ENCODE peak calls at places on chromosomes 11 and 22, in five cellular contexts. One of them, this sample, is unnamed.
A peak's percentile ranks its signal among the peaks of the same experiment; 100 is the strongest.

GRCh38 chr22:49517721-49518120 is 310.0 kb downstream of the BRD1 start:
- DNase-seq in IMR-90: no peak
- DNase-seq in H9: peak; percentile 17
- DNase-seq in mesenchymal stem cell: no peak
- DNase-seq in H1: no peak
- DNase-seq in this sample: no peak

GRCh38 chr22:47163876-47164513 is 401.5 kb downstream of the TBC1D22A start:
- DNase-seq in mesenchymal stem cell: no peak
- DNase-seq in IMR-90: no peak
- DNase-seq in H1: no peak
- DNase-seq in H9: peak; percentile 26
- DNase-seq in this sample: no peak

GRCh38 chr11:125183641-125184040 is 19.1 kb downstream of the PKNOX2 start:
- DNase-seq in H1: no peak
- DNase-seq in IMR-90: no peak
- DNase-seq in H9: no peak
- DNase-seq in mesenchymal stem cell: no peak
- DNase-seq in this sample: no peak

GRCh38 chr11:14409891-14410290 is 50.9 kb upstream of the RRAS2 start:
- DNase-seq in IMR-90: no peak
- DNase-seq in mesenchymal stem cell: no peak
- DNase-seq in H9: no peak
- DNase-seq in H1: no peak
- DNase-seq in this sample: no peak

GRCh38 chr11:96339704-96340554 is 3.1 kb downstream of the MAML2 start:
- DNase-seq in H1: no peak
- DNase-seq in mesenchymal stem cell: peak; percentile 27
- DNase-seq in IMR-90: peak; percentile 59
- DNase-seq in H9: no peak
- DNase-seq in this sample: no peak

GRCh38 chr11:70703141-70704052 is 305.1 kb downstream of the CTTN start:
- DNase-seq in H9: peak; percentile 63
- DNase-seq in mesenchymal stem cell: no peak
- DNase-seq in IMR-90: no peak
- DNase-seq in H1: no peak
- DNase-seq in this sample: no peak

GRCh38 chr11:69529001-69529400 is 47.5 kb downstream of the LINC01488 start:
- DNase-seq in IMR-90: no peak
- DNase-seq in H9: no peak
- DNase-seq in H1: no peak
- DNase-seq in mesenchymal stem cell: no peak
- DNase-seq in this sample: no peak

GRCh38 chr11:78210000-78210608 is 21.4 kb downstream of the USP35 start:
- DNase-seq in mesenchymal stem cell: no peak
- DNase-seq in IMR-90: no peak
- DNase-seq in H1: no peak
- DNase-seq in H9: no peak
- DNase-seq in this sample: no peak

GRCh38 chr11:120182790-120183491 is 27.9 kb upstream of the OAF start:
- DNase-seq in IMR-90: no peak
- DNase-seq in mesenchymal stem cell: no peak
- DNase-seq in H1: peak; percentile 76
- DNase-seq in H9: peak; percentile 73
- DNase-seq in this sample: no peak

GRCh38 chr11:96088914-96089313 is 165.0 kb upstream of the MTMR2 start:
- DNase-seq in H1: no peak
- DNase-seq in IMR-90: no peak
- DNase-seq in mesenchymal stem cell: peak; percentile 48
- DNase-seq in H9: no peak
- DNase-seq in this sample: no peak

GRCh38 chr11:72703281-72704008 is 29.2 kb upstream of the PDE2A start:
- DNase-seq in H1: no peak
- DNase-seq in mesenchymal stem cell: peak; percentile 33
- DNase-seq in IMR-90: peak; percentile 63
- DNase-seq in H9: no peak
- DNase-seq in this sample: no peak

GRCh38 chr11:61129608-61130523 is 27.6 kb downstream of the CD5 start:
- DNase-seq in H1: peak; percentile 98
- DNase-seq in H9: peak; percentile 97
- DNase-seq in IMR-90: peak; percentile 93
- DNase-seq in mesenchymal stem cell: peak; percentile 97
- DNase-seq in this sample: peak; percentile 85

GRCh38 chr11:134515081-134515960 is 103.3 kb upstream of the B3GAT1 start:
- DNase-seq in mesenchymal stem cell: no peak
- DNase-seq in IMR-90: no peak
- DNase-seq in H1: no peak
- DNase-seq in H9: no peak
- DNase-seq in this sample: no peak

GRCh38 chr11:128599729-128600128 is 12.4 kb upstream of the ETS1 start:
- DNase-seq in H9: no peak
- DNase-seq in H1: no peak
- DNase-seq in IMR-90: peak; percentile 91
- DNase-seq in mesenchymal stem cell: peak; percentile 81
- DNase-seq in this sample: no peak

GRCh38 chr11:17560281-17561110 is 13.4 kb downstream of the OTOG start:
- DNase-seq in H1: no peak
- DNase-seq in H9: no peak
- DNase-seq in IMR-90: no peak
- DNase-seq in mesenchymal stem cell: no peak
- DNase-seq in this sample: no peak

GRCh38 chr11:112831969-112832368 is 129.3 kb upstream of the NCAM1 start:
- DNase-seq in H1: no peak
- DNase-seq in H9: no peak
- DNase-seq in mesenchymal stem cell: no peak
- DNase-seq in IMR-90: no peak
- DNase-seq in this sample: no peak

GRCh38 chr22:44543362-44543761 is 45.3 kb upstream of the RTL6 start:
- DNase-seq in H1: no peak
- DNase-seq in H9: no peak
- DNase-seq in mesenchymal stem cell: no peak
- DNase-seq in IMR-90: no peak
- DNase-seq in this sample: no peak

GRCh38 chr11:34564406-34564805 is 50.8 kb upstream of the ELF5 start:
- DNase-seq in mesenchymal stem cell: no peak
- DNase-seq in H9: peak; percentile 47
- DNase-seq in IMR-90: peak; percentile 9
- DNase-seq in H1: no peak
- DNase-seq in this sample: no peak

GRCh38 chr11:45332486-45332934 is 46.4 kb upstream of the SYT13 start:
- DNase-seq in mesenchymal stem cell: peak; percentile 61
- DNase-seq in H9: peak; percentile 51
- DNase-seq in H1: peak; percentile 68
- DNase-seq in IMR-90: peak; percentile 19
- DNase-seq in this sample: peak; percentile 51

GRCh38 chr11:13010737-13011342 is 1.7 kb downstream of the RASSF10 start:
- DNase-seq in mesenchymal stem cell: no peak
- DNase-seq in H1: no peak
- DNase-seq in IMR-90: no peak
- DNase-seq in H9: peak; percentile 65
- DNase-seq in this sample: peak; percentile 53

GRCh38 chr22:44108806-44109385 is 71.8 kb upstream of the PARVG start:
- DNase-seq in H9: no peak
- DNase-seq in IMR-90: no peak
- DNase-seq in mesenchymal stem cell: no peak
- DNase-seq in H1: no peak
- DNase-seq in this sample: no peak

GRCh38 chr22:31829505-31829904 is 75.7 kb downstream of the DEPDC5 start:
- DNase-seq in IMR-90: peak; percentile 97
- DNase-seq in H9: no peak
- DNase-seq in H1: no peak
- DNase-seq in mesenchymal stem cell: peak; percentile 94
- DNase-seq in this sample: no peak

GRCh38 chr11:36738292-36738861 is 140.3 kb upstream of the RAG2 start:
- DNase-seq in mesenchymal stem cell: no peak
- DNase-seq in H9: no peak
- DNase-seq in IMR-90: no peak
- DNase-seq in H1: no peak
- DNase-seq in this sample: no peak

GRCh38 chr11:126210871-126211235 is 597 bp downstream of the RPUSD4 start:
- DNase-seq in H9: no peak
- DNase-seq in IMR-90: no peak
- DNase-seq in H1: no peak
- DNase-seq in mesenchymal stem cell: no peak
- DNase-seq in this sample: no peak

GRCh38 chr11:1853376-1854131 is 670 bp downstream of the LSP1 start:
- DNase-seq in H1: no peak
- DNase-seq in IMR-90: no peak
- DNase-seq in mesenchymal stem cell: no peak
- DNase-seq in H9: no peak
- DNase-seq in this sample: no peak

GRCh38 chr22:29306830-29307657 is 594 bp downstream of the GAS2L1 start:
- DNase-seq in H1: no peak
- DNase-seq in H9: peak; percentile 80
- DNase-seq in IMR-90: peak; percentile 61
- DNase-seq in mesenchymal stem cell: peak; percentile 83
- DNase-seq in this sample: peak; percentile 83
- H2BK15ac ChIP-seq in H1: peak overlapping the region; percentile 88
- H2BK15ac ChIP-seq in H9: no peak overlapping the region
- H2BK15ac ChIP-seq in IMR-90: peak overlapping the region; percentile 9
- H2BK15ac ChIP-seq in mesenchymal stem cell: peak overlapping the region; percentile 90
- H2BK15ac ChIP-seq in this sample: peak overlapping the region; percentile 99

GRCh38 chr11:106467486-106467885 is 390.0 kb downstream of the AASDHPPT start:
- DNase-seq in H9: no peak
- DNase-seq in IMR-90: no peak
- DNase-seq in H1: no peak
- DNase-seq in mesenchymal stem cell: no peak
- DNase-seq in this sample: no peak

GRCh38 chr11:106468091-106468490 is 390.6 kb downstream of the AASDHPPT start:
- DNase-seq in mesenchymal stem cell: peak; percentile 82
- DNase-seq in IMR-90: peak; percentile 79
- DNase-seq in H1: no peak
- DNase-seq in H9: no peak
- DNase-seq in this sample: no peak

GRCh38 chr11:106468531-106468930 is 391.1 kb downstream of the AASDHPPT start:
- DNase-seq in H1: no peak
- DNase-seq in H9: no peak
- DNase-seq in IMR-90: no peak
- DNase-seq in mesenchymal stem cell: peak; percentile 65
- DNase-seq in this sample: no peak

GRCh38 chr11:106464728-106465127 is 387.3 kb downstream of the AASDHPPT start:
- DNase-seq in H9: no peak
- DNase-seq in IMR-90: no peak
- DNase-seq in mesenchymal stem cell: no peak
- DNase-seq in H1: no peak
- DNase-seq in this sample: no peak

GRCh38 chr11:106466441-106467190 is 389.2 kb downstream of the AASDHPPT start:
- DNase-seq in H9: no peak
- DNase-seq in IMR-90: peak; percentile 94
- DNase-seq in H1: no peak
- DNase-seq in mesenchymal stem cell: peak; percentile 94
- DNase-seq in this sample: no peak
- H2BK15ac ChIP-seq in H9: no peak overlapping the region
- H2BK15ac ChIP-seq in IMR-90: peak overlapping the region; percentile 79
- H2BK15ac ChIP-seq in H1: no peak overlapping the region
- H2BK15ac ChIP-seq in mesenchymal stem cell: no peak overlapping the region
- H2BK15ac ChIP-seq in this sample: no peak overlapping the region

GRCh38 chr11:56307836-56308235 is 7.1 kb upstream of the OR8K3 start:
- DNase-seq in H1: no peak
- DNase-seq in IMR-90: no peak
- DNase-seq in H9: no peak
- DNase-seq in mesenchymal stem cell: no peak
- DNase-seq in this sample: no peak
- H2BK15ac ChIP-seq in H1: no peak overlapping the region
- H2BK15ac ChIP-seq in IMR-90: no peak overlapping the region
- H2BK15ac ChIP-seq in H9: no peak overlapping the region
- H2BK15ac ChIP-seq in mesenchymal stem cell: no peak overlapping the region
- H2BK15ac ChIP-seq in this sample: no peak overlapping the region

GRCh38 chr11:28673687-28674431 is 565.7 kb downstream of the METTL15 start:
- DNase-seq in IMR-90: peak; percentile 13
- DNase-seq in H1: no peak
- DNase-seq in H9: no peak
- DNase-seq in mesenchymal stem cell: no peak
- DNase-seq in this sample: no peak
- H2BK15ac ChIP-seq in IMR-90: peak overlapping the region; percentile 27
- H2BK15ac ChIP-seq in H1: no peak overlapping the region
- H2BK15ac ChIP-seq in H9: no peak overlapping the region
- H2BK15ac ChIP-seq in mesenchymal stem cell: no peak overlapping the region
- H2BK15ac ChIP-seq in this sample: no peak overlapping the region

This sample was measured in neuronal stem cell.